ENCODE peak calls at places on chromosomes 3 and 15, in four cellular contexts. R is HepG2, U is SK-N-SH, T is GM12878. Y is an unnamed sample.

GRCh38 chr15:50229336-50229735 is 36.2 kb downstream of the HDC start:
- DNase-seq in U (peak), R (no peak), T (no peak), Y (no peak)

GRCh38 chr15:69575387-69575786 is 122.8 kb downstream of the RPLP1 start:
- DNase-seq in R (no peak), U (no peak), T (no peak), Y (no peak)

GRCh38 chr3:194322701-194323174 is 28.4 kb downstream of the CPN2 start:
- DNase-seq in R (peak), U (no peak), T (no peak), Y (peak)

GRCh38 chr3:106013971-106014370 is 145.2 kb upstream of the CBLB start:
- DNase-seq in R (no peak), U (no peak), T (no peak), Y (peak)

GRCh38 chr3:193960485-193961172 is 175.3 kb upstream of the HES1 start:
- DNase-seq in T (no peak), U (no peak), R (no peak), Y (no peak)

GRCh38 chr3:104385421-104385820 is 981.3 kb upstream of the ALCAM start:
- DNase-seq in U (no peak), R (no peak), T (no peak), Y (no peak)

GRCh38 chr3:13509066-13509815 is 29.1 kb downstream of the HDAC11 start:
- DNase-seq in R (no peak), U (no peak), T (no peak), Y (no peak)

GRCh38 chr3:4416961-4417360 is 50.1 kb downstream of the SUMF1 start:
- DNase-seq in T (no peak), U (peak), R (no peak), Y (no peak)

GRCh38 chr15:58903232-58903631 is 30.2 kb downstream of the SLTM start:
- DNase-seq in R (no peak), U (no peak), T (no peak), Y (no peak)

GRCh38 chr15:67593561-67593960 is 51.1 kb downstream of the MAP2K5 start:
- DNase-seq in R (no peak), U (no peak), T (no peak), Y (no peak)

GRCh38 chr3:141164844-141165243 is 66.8 kb upstream of the PXYLP1 start:
- DNase-seq in R (no peak), U (no peak), T (no peak), Y (no peak)

GRCh38 chr15:94174399-94174802 is 57.0 kb upstream of the MCTP2 start:
- DNase-seq in U (no peak), T (peak), R (no peak), Y (no peak)

GRCh38 chr3:45595364-45596154 is 1.0 kb downstream of the LIMD1 start:
- DNase-seq in R (no peak), T (no peak), U (peak), Y (no peak)

GRCh38 chr3:107367353-107367752 is 9.9 kb upstream of the CCDC54 start:
- DNase-seq in U (no peak), R (no peak), T (no peak), Y (peak)

GRCh38 chr3:151282921-151283320 is 4.6 kb upstream of the P2RY14 start:
- DNase-seq in T (no peak), R (peak), U (peak), Y (peak)

GRCh38 chr15:83435782-83436181 is 11.4 kb upstream of the SH3GL3 start:
- DNase-seq in U (no peak), T (no peak), R (no peak), Y (no peak)

GRCh38 chr3:177111541-177111949 is 85.7 kb downstream of the TBL1XR1 start:
- DNase-seq in U (no peak), T (no peak), R (peak), Y (no peak)

GRCh38 chr15:57273366-57273765 is 102.9 kb upstream of the CGNL1 start:
- DNase-seq in T (no peak), R (no peak), U (no peak), Y (no peak)

GRCh38 chr3:46280105-46280797 is 38.0 kb downstream of the CCR3 start:
- DNase-seq in T (no peak), R (no peak), U (no peak), Y (no peak)

GRCh38 chr15:62432702-62433398 is 267.8 kb upstream of the C2CD4B start:
- DNase-seq in U (no peak), T (no peak), R (no peak), Y (no peak)

GRCh38 chr3:33962383-33962782 is 164.0 kb downstream of the PDCD6IP start:
- DNase-seq in T (no peak), R (no peak), U (no peak), Y (no peak)

GRCh38 chr3:186099178-186099577 is 9.7 kb downstream of the ETV5 start:
- DNase-seq in U (peak), T (no peak), R (no peak), Y (no peak)

GRCh38 chr3:131349946-131350347 is 31.6 kb upstream of the NUDT16 start:
- DNase-seq in U (peak), T (no peak), R (no peak), Y (no peak)

GRCh38 chr15:75809986-75810750 is 33.1 kb upstream of the UBE2Q2 start:
- DNase-seq in U (peak), R (peak), T (no peak), Y (peak)

GRCh38 chr3:44825264-44825925 is 36.3 kb upstream of the TMEM42 start:
- DNase-seq in R (no peak), T (no peak), U (peak), Y (no peak)

GRCh38 chr3:121895121-121895520 is 920 bp downstream of the SLC15A2 start:
- DNase-seq in R (no peak), U (no peak), T (no peak), Y (no peak)

GRCh38 chr3:29176501-29176900 is 104.4 kb upstream of the RBMS3 start:
- DNase-seq in T (no peak), R (no peak), U (peak), Y (no peak)

GRCh38 chr3:129686941-129687340 is 80.5 kb upstream of the PLXND1 start:
- DNase-seq in T (no peak), R (peak), U (no peak), Y (peak)

GRCh38 chr15:57382969-57383368 is 6.7 kb downstream of the CGNL1 start:
- DNase-seq in R (no peak), U (no peak), T (no peak), Y (peak)

GRCh38 chr3:146638718-146639117 is 33.6 kb upstream of the PLSCR5 start:
- DNase-seq in R (no peak), U (no peak), T (no peak), Y (no peak)

GRCh38 chr15:68342351-68342750 is 64.8 kb downstream of the FEM1B start:
- DNase-seq in R (no peak), T (no peak), U (no peak), Y (no peak)

GRCh38 chr15:82139823-82140268 is 94.0 kb upstream of the MEX3B start:
- DNase-seq in T (no peak), U (peak), R (peak), Y (peak)

GRCh38 chr3:9147215-9147895 is 102.1 kb downstream of the SRGAP3 start:
- DNase-seq in R (no peak), T (no peak), U (no peak), Y (no peak)

GRCh38 chr15:88704791-88705768 is 66.3 kb downstream of the ISG20 start:
- DNase-seq in T (no peak), U (peak), R (no peak), Y (no peak)

GRCh38 chr3:45987368-45988099 is 8.1 kb downstream of the FYCO1 start:
- DNase-seq in T (no peak), R (peak), U (no peak), Y (no peak)

GRCh38 chr3:99520511-99520910 is 117.9 kb upstream of the COL8A1 start:
- DNase-seq in T (no peak), U (no peak), R (no peak), Y (no peak)

GRCh38 chr3:194872669-194872977 is 186.9 kb downstream of the FAM43A start:
- DNase-seq in T (no peak), R (no peak), U (no peak), Y (no peak)

GRCh38 chr3:36852071-36852470 is 87.7 kb upstream of the DCLK3 start:
- DNase-seq in R (no peak), T (no peak), U (no peak), Y (no peak)
- TF ChIP-seq NFIC in R (no peak), T (no peak), U (no peak), Y (no peak)

DNA sequence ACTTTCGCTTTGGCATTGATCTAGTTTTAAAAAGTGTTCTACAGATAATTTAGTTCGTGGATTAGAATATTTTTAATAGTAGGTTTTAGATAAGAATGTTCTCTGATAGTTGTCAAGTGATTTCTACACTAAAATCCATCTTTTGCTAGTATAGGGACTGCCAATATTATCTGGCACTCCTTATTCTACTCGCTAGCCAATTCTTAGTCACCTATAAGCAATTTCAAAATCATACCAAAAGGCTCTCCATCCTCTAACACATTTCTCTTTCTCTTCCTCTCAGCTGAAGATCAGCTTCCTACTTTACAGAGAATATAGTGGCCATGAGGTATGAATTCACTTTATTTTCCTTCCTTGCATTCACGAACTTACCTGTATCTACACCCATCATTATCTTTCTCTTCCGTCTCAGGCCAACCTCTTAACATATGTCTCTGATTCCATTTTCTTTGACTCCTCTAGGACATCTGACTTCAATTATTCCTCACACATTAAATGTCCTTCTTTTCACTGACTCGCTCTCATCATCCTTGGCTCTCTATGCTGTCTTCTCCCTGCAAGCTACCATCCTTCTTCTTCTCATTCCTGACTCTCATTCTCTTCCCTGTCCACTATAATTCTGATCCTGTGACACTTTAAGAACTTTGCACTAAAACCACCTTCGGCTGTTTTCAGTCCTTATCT is 35.5 kb downstream of the C3orf80 start:
- DNase-seq in R (no peak), U (no peak), T (no peak), Y (no peak)
- TF ChIP-seq NFIC in R (no peak), U (no peak), T (no peak), Y (no peak)

DNA sequence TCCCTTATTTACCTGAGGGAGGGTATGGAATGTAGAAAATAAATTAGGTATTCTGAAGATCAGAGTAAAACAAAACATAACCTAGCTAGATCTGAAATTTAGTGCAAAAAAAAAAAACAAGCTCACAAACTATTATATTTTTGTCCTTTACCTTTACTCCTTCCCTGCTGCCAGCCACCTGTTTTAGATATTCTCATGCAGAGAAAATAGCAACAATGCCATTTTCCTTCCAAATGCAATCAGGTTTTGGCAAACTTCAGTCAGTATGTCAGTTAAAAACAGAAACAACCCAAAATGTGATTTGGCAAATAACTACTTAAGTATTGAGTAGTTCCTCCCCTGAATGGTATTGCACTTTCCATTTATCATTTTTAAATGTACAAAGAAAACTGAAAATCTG is 35.8 kb downstream of the PEAK1 start:
- DNase-seq in U (no peak), R (no peak), T (no peak), Y (no peak)
- TF ChIP-seq NFIC in U (no peak), R (no peak), T (no peak), Y (no peak)

DNA sequence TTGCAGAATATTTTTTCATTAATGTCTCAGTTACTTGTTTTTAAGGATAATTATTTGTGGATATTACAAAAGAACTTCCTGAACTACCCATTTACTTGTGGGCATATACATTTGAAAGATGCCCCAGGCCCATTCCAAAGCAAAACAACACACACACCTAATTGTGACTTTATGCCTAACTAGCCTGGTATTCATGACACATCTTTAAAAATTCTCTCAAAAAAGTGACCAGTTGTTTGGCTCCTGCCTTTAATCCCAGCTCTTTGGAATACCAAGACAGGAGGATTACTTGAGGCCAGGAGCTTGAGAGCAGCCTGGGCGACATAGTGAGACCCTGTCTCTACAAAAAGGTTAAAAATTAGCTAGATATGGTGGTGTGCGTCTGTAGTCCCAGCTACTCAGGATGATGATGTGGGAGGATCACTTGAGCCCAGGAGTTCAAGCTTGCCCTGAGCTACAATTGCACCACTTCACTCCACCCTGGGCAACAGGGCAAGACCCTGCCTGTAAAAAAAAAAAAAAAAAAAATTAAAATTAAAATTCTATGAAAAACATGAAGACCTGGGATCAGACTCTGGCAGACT is 51.7 kb upstream of the SLC4A7 start:
- DNase-seq in R (no peak), T (no peak), U (no peak), Y (no peak)
- TF ChIP-seq NFIC in R (no peak), T (no peak), U (no peak), Y (no peak)

DNA sequence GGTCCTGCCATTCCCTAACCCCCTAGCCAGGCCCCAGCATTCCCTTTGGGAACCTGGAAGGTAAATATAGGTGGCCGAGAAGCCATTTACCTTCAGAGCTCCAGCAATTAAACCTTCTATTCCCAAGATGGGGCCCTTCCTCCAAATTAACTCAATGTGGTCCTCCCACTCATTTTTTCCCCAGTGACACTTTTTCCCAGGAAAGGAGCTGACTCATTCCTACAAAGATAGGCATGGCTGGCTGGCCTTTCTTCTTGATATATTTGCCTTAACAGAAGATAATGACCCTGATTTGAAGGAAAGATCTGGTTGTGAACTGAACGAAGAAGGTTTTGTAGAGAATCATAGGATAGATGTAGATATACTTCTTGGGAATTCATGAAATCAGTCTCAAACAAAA is 279.0 kb upstream of the VEPH1 start:
- DNase-seq in T (no peak), U (no peak), R (no peak), Y (no peak)
- TF ChIP-seq NFIC in T (no peak), U (no peak), R (no peak), Y (no peak)

GRCh38 chr15:99981839-99982658 is 248.8 kb upstream of the LYSMD4 start:
- DNase-seq in T (no peak), R (no peak), U (peak), Y (no peak)
- TF ChIP-seq NFIC in T (no peak), R (no peak), U (no peak), Y (no peak)

Y was measured in K562.